ENCODE peak calls at places on chromosomes 1 and 21, in nine cellular contexts. One of them, this sample, is unnamed.

GRCh38 chr1:235160395-235160964 is 570 bp downstream of the RBM34 start:
- DNase-seq in activated T-cell treated with anti-CD3 and anti-CD28 coated beads, Interleukin-2, amount 50 U/mL, for 72 hours: no peak
- DNase-seq in GM04504: peak; percentile 24
- DNase-seq in A172: no peak
- DNase-seq in AG10803: peak; percentile 70
- DNase-seq in hepatic stellate cell: no peak
- DNase-seq in activated T-helper 1 cell treated with Interleukin-2 at 50 U/mL for 16 hours: no peak
- DNase-seq in A549: no peak
- DNase-seq in midbrain: no peak
- DNase-seq in this sample: peak; percentile 68

GRCh38 chr1:243718893-243719292 is 131.2 kb downstream of the AKT3 start:
- DNase-seq in GM04504: peak; percentile 23
- DNase-seq in activated T-helper 1 cell treated with Interleukin-2 at 50 U/mL for 16 hours: no peak
- DNase-seq in AG10803: peak; percentile 93
- DNase-seq in midbrain: no peak
- DNase-seq in A549: no peak
- DNase-seq in hepatic stellate cell: peak; percentile 47
- DNase-seq in activated T-cell treated with anti-CD3 and anti-CD28 coated beads, Interleukin-2, amount 50 U/mL, for 72 hours: no peak
- DNase-seq in A172: peak; percentile 93
- DNase-seq in this sample: peak; percentile 42

GRCh38 chr21:27104749-27105439 is 138.0 kb upstream of the ADAMTS5 start:
- DNase-seq in activated T-cell treated with anti-CD3 and anti-CD28 coated beads, Interleukin-2, amount 50 U/mL, for 72 hours: no peak
- DNase-seq in A549: no peak
- DNase-seq in hepatic stellate cell: peak; percentile 4
- DNase-seq in activated T-helper 1 cell treated with Interleukin-2 at 50 U/mL for 16 hours: no peak
- DNase-seq in GM04504: no peak
- DNase-seq in AG10803: peak; percentile 45
- DNase-seq in midbrain: no peak
- DNase-seq in A172: peak; percentile 10
- DNase-seq in this sample: no peak

GRCh38 chr1:200659269-200659668 is 10.4 kb downstream of the DDX59 start:
- DNase-seq in activated T-cell treated with anti-CD3 and anti-CD28 coated beads, Interleukin-2, amount 50 U/mL, for 72 hours: no peak
- DNase-seq in AG10803: peak; percentile 51
- DNase-seq in activated T-helper 1 cell treated with Interleukin-2 at 50 U/mL for 16 hours: no peak
- DNase-seq in hepatic stellate cell: no peak
- DNase-seq in A549: no peak
- DNase-seq in midbrain: no peak
- DNase-seq in A172: peak; percentile 54
- DNase-seq in GM04504: no peak
- DNase-seq in this sample: no peak

GRCh38 chr1:206766251-206766856 is 4.2 kb upstream of the IL19 start:
- DNase-seq in hepatic stellate cell: peak; percentile 69
- DNase-seq in A172: peak; percentile 96
- DNase-seq in GM04504: peak; percentile 39
- DNase-seq in activated T-cell treated with anti-CD3 and anti-CD28 coated beads, Interleukin-2, amount 50 U/mL, for 72 hours: peak; percentile 83
- DNase-seq in AG10803: peak; percentile 71
- DNase-seq in activated T-helper 1 cell treated with Interleukin-2 at 50 U/mL for 16 hours: peak; percentile 44
- DNase-seq in midbrain: no peak
- DNase-seq in A549: no peak
- DNase-seq in this sample: peak; percentile 57

GRCh38 chr1:48853006-48853405 is 76.3 kb upstream of the BEND5 start:
- DNase-seq in hepatic stellate cell: no peak
- DNase-seq in activated T-cell treated with anti-CD3 and anti-CD28 coated beads, Interleukin-2, amount 50 U/mL, for 72 hours: no peak
- DNase-seq in midbrain: no peak
- DNase-seq in AG10803: peak; percentile 94
- DNase-seq in GM04504: peak; percentile 87
- DNase-seq in A172: peak; percentile 65
- DNase-seq in activated T-helper 1 cell treated with Interleukin-2 at 50 U/mL for 16 hours: no peak
- DNase-seq in A549: peak; percentile 17
- DNase-seq in this sample: no peak

GRCh38 chr1:162690672-162691434 is 58.6 kb downstream of the DDR2 start:
- DNase-seq in activated T-cell treated with anti-CD3 and anti-CD28 coated beads, Interleukin-2, amount 50 U/mL, for 72 hours: no peak
- DNase-seq in GM04504: peak; percentile 96
- DNase-seq in hepatic stellate cell: peak; percentile 68
- DNase-seq in midbrain: no peak
- DNase-seq in A172: peak; percentile 88
- DNase-seq in activated T-helper 1 cell treated with Interleukin-2 at 50 U/mL for 16 hours: no peak
- DNase-seq in AG10803: peak; percentile 97
- DNase-seq in A549: no peak
- DNase-seq in this sample: peak; percentile 91

GRCh38 chr21:38303300-38303699 is 46.5 kb downstream of the KCNJ15 start:
- DNase-seq in A172: peak; percentile 94
- DNase-seq in GM04504: peak; percentile 95
- DNase-seq in AG10803: peak; percentile 98
- DNase-seq in activated T-helper 1 cell treated with Interleukin-2 at 50 U/mL for 16 hours: no peak
- DNase-seq in A549: peak; percentile 14
- DNase-seq in activated T-cell treated with anti-CD3 and anti-CD28 coated beads, Interleukin-2, amount 50 U/mL, for 72 hours: no peak
- DNase-seq in hepatic stellate cell: peak; percentile 53
- DNase-seq in midbrain: no peak
- DNase-seq in this sample: peak; percentile 26

GRCh38 chr1:21100496-21100895 is 76.2 kb downstream of the EIF4G3 start:
- DNase-seq in A549: no peak
- DNase-seq in GM04504: no peak
- DNase-seq in hepatic stellate cell: no peak
- DNase-seq in activated T-helper 1 cell treated with Interleukin-2 at 50 U/mL for 16 hours: no peak
- DNase-seq in activated T-cell treated with anti-CD3 and anti-CD28 coated beads, Interleukin-2, amount 50 U/mL, for 72 hours: no peak
- DNase-seq in A172: no peak
- DNase-seq in AG10803: peak; percentile 51
- DNase-seq in midbrain: no peak
- DNase-seq in this sample: peak; percentile 76

GRCh38 chr1:91710261-91710660 is 175.7 kb downstream of the TGFBR3 start:
- DNase-seq in AG10803: no peak
- DNase-seq in GM04504: no peak
- DNase-seq in midbrain: no peak
- DNase-seq in hepatic stellate cell: no peak
- DNase-seq in A172: no peak
- DNase-seq in A549: no peak
- DNase-seq in activated T-cell treated with anti-CD3 and anti-CD28 coated beads, Interleukin-2, amount 50 U/mL, for 72 hours: no peak
- DNase-seq in activated T-helper 1 cell treated with Interleukin-2 at 50 U/mL for 16 hours: no peak
- DNase-seq in this sample: no peak

GRCh38 chr1:13700521-13701273 is 709 bp downstream of the PRDM2 start:
- DNase-seq in GM04504: no peak
- DNase-seq in activated T-cell treated with anti-CD3 and anti-CD28 coated beads, Interleukin-2, amount 50 U/mL, for 72 hours: peak; percentile 49
- DNase-seq in A549: peak; percentile 6
- DNase-seq in midbrain: peak; percentile 47
- DNase-seq in hepatic stellate cell: no peak
- DNase-seq in AG10803: peak; percentile 52
- DNase-seq in activated T-helper 1 cell treated with Interleukin-2 at 50 U/mL for 16 hours: no peak
- DNase-seq in A172: no peak
- DNase-seq in this sample: peak; percentile 14

GRCh38 chr1:236608930-236609726 is 4.8 kb upstream of the HEATR1 start:
- DNase-seq in activated T-helper 1 cell treated with Interleukin-2 at 50 U/mL for 16 hours: no peak
- DNase-seq in A172: peak; percentile 68
- DNase-seq in midbrain: peak; percentile 67
- DNase-seq in GM04504: peak; percentile 17
- DNase-seq in AG10803: peak; percentile 59
- DNase-seq in A549: peak; percentile 55
- DNase-seq in activated T-cell treated with anti-CD3 and anti-CD28 coated beads, Interleukin-2, amount 50 U/mL, for 72 hours: peak; percentile 39
- DNase-seq in hepatic stellate cell: peak; percentile 11
- DNase-seq in this sample: peak; percentile 79